ENCODE peak calls at places on chromosomes 11 and 22, in seven cellular contexts. A is GM13977, R is pancreas, W is HFF-Myc, J is WTC11, N is IMR-90, M is brain microvascular endothelial cell. H is an unnamed sample.

GRCh38 chr22:38452373-38453064 is 2.5 kb downstream of the KCNJ4 start:
- DNase-seq in J (no peak), R (no peak), M (no peak), N (peak), W (no peak), A (no peak), H (no peak)

GRCh38 chr22:19203839-19204238 is 25.3 kb upstream of the SLC25A1 start:
- DNase-seq in J (no peak), A (no peak), W (no peak), N (no peak), M (no peak), R (no peak), H (no peak)

GRCh38 chr11:76764941-76765340 is 18.2 kb upstream of the TSKU start:
- DNase-seq in J (no peak), A (no peak), N (no peak), W (no peak), M (no peak), R (no peak), H (no peak)

GRCh38 chr22:49760280-49760629 is 67.4 kb downstream of the BRD1 start:
- DNase-seq in A (no peak), W (no peak), N (no peak), J (no peak), M (no peak), R (no peak), H (no peak)

GRCh38 chr11:57310630-57311086 is 14.1 kb downstream of the TNKS1BP1 start:
- DNase-seq in M (no peak), J (no peak), W (no peak), R (peak), N (peak), A (no peak), H (no peak)

GRCh38 chr11:7457211-7457610 is 28.1 kb upstream of the OLFML1 start:
- DNase-seq in M (peak), R (no peak), W (no peak), A (no peak), J (no peak), N (no peak), H (no peak)

GRCh38 chr22:45906946-45907345 is 70.0 kb downstream of the WNT7B start:
- DNase-seq in A (no peak), R (no peak), W (no peak), J (no peak), M (no peak), N (no peak), H (no peak)

GRCh38 chr11:74694136-74694535 is 37.1 kb downstream of the CHRDL2 start:
- DNase-seq in A (no peak), R (no peak), N (peak), M (no peak), W (no peak), J (no peak), H (no peak)

GRCh38 chr11:22338465-22338810 is 257 bp downstream of the SLC17A6 start:
- DNase-seq in R (no peak), W (no peak), J (no peak), M (no peak), N (no peak), A (no peak), H (no peak)

GRCh38 chr11:132202621-132203020 is 832.2 kb downstream of the NTM start:
- DNase-seq in R (no peak), J (no peak), A (no peak), N (peak), W (no peak), M (no peak), H (peak)

GRCh38 chr11:102276302-102277182 is 40.7 kb upstream of the BIRC3 start:
- DNase-seq in A (no peak), R (no peak), N (peak), J (no peak), W (peak), M (no peak), H (peak)

GRCh38 chr11:111472228-111472627 is 40.0 kb downstream of the BTG4 start:
- DNase-seq in J (no peak), M (no peak), W (no peak), A (no peak), N (no peak), R (no peak), H (no peak)

GRCh38 chr11:1113405-1114201 is 38.9 kb downstream of the MUC2 start:
- DNase-seq in M (no peak), R (no peak), W (no peak), A (no peak), J (peak), N (no peak), H (no peak)

DNA sequence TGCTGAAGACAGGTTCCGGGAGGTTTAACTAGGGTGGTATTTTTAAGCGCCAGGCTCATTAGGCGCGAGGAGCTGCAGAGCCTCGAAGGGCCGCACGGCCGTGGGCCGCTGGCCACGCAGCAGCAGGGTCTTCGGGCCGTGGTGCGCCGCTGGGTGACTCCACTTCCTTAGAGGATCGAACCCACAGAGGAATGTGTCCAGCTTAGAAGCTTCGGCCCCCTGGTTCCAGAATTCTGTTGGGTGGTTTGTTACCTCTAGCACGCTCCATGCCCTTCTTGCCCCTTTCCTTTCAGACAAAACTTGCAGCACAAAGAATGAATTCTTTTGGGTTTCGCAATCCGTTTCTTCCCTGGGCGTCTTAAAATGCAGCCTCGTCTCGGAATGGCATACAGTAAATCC is 773 bp upstream of the PATL1 start:
- DNase-seq in J (peak), R (no peak), A (no peak), M (peak), W (no peak), N (peak), H (peak)
- TF ChIP-seq CTCF in J (no peak), R (no peak), A (no peak), M (peak), W (no peak), N (no peak), H (no peak)

GRCh38 chr22:43110927-43111623 is 525 bp downstream of the BIK start:
- DNase-seq in J (peak), N (no peak), W (no peak), M (no peak), R (peak), A (no peak), H (no peak)
- TF ChIP-seq CTCF in J (no peak), N (no peak), W (no peak), M (no peak), R (no peak), A (peak), H (no peak)

DNA sequence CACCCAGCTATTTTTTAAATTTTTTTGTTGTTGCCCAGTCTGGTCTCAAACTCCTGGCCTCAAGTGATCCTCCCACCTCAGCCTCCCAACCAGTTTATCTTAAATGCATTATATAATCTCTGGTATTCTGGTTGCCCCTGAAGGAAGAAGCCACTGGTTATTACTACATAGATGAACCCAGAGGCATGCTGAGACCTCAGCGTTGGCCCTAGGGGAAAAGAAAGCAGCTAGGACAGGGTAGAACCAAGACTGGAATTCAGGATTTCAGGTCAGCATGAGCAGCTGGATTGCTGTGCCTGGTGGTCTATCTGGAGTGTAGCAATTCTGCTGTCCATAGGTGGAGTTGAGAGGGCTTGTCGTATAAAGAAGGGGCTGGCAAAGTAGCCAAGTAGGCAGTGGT is 67.2 kb downstream of the PARVA start:
- DNase-seq in N (no peak), W (no peak), J (no peak), R (no peak), A (no peak), M (no peak), H (no peak)
- TF ChIP-seq CTCF in N (no peak), W (no peak), J (no peak), R (no peak), A (no peak), M (no peak), H (no peak)

GRCh38 chr11:90639687-90640086 is 416.8 kb upstream of the CHORDC1 start:
- DNase-seq in J (no peak), N (no peak), A (no peak), M (peak), R (no peak), W (no peak), H (peak)
- TF ChIP-seq CTCF in J (no peak), N (no peak), A (peak), M (peak), R (no peak), W (no peak), H (peak)

DNA sequence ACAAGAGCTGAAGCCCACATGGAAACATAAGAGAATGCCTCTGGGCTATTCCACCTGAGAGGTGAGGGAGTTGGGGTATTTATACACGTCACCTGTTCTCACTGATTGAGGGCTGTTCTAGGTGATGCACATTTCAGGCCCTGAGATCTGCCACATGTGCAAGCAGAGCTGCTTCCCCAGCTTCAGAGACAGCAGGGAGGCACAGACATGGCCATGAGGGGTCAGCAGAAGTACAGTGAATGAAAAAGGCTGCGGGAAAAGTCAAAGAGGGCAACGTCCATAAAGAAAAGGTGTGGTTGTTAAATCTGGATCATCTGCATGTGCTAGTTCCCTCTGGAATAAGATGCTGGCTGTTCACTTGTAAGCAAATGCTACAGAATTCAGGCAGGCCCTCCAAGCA is 75.4 kb downstream of the GAB4 start:
- DNase-seq in A (no peak), J (no peak), R (no peak), W (no peak), M (no peak), N (no peak), H (no peak)
- TF ChIP-seq CTCF in A (no peak), J (no peak), R (no peak), W (no peak), M (no peak), N (no peak), H (no peak)

GRCh38 chr22:27540247-27540646 is 261.3 kb downstream of the MN1 start:
- DNase-seq in W (no peak), N (no peak), A (no peak), R (no peak), J (no peak), M (no peak), H (no peak)
- TF ChIP-seq CTCF in W (no peak), N (no peak), A (no peak), R (no peak), J (no peak), M (no peak), H (no peak)

H was measured in astrocyte of the cerebellum.